ENCODE peak calls at places on chromosomes 13 and 19, in four cellular contexts. O is stimulated activated CD4-positive, alpha-beta T cell treated with anti-CD3 and anti-CD28 coated beads, Interleukin-1b, Interleukin-23, amount 100 ng/mL, for 1 hour; Z is GM18507; Y is NCI-H524. M is an unnamed sample.
A peak's percentile ranks its signal among the peaks of the same experiment; 100 is the strongest.

GRCh38 chr13:38686635-38687245 is at the start of gene FREM2:
- DNase-seq in Z (no peak), O (no peak), Y (peak; percentile 86), M (peak; percentile 86)

GRCh38 chr19:44623080-44623479 is 9.7 kb downstream of the IGSF23 start:
- DNase-seq in Y (no peak), O (no peak), Z (no peak), M (no peak)

GRCh38 chr13:103762523-103762922 is 696.3 kb upstream of the SLC10A2 start:
- DNase-seq in O (no peak), Y (no peak), Z (no peak), M (no peak)

GRCh38 chr13:102978168-102978567 is 88.0 kb downstream of the SLC10A2 start:
- DNase-seq in O (no peak), Z (no peak), Y (no peak), M (no peak)

GRCh38 chr13:111202745-111203144 is 87.6 kb downstream of the ARHGEF7 start:
- DNase-seq in O (no peak), Z (peak; percentile 47), Y (no peak), M (peak; percentile 55)

GRCh38 chr13:32080328-32080744 is 48.8 kb downstream of the FRY start:
- DNase-seq in Y (no peak), Z (no peak), O (no peak), M (no peak)

GRCh38 chr19:10566658-10567410 is 1.0 kb upstream of the KRI1 start:
- DNase-seq in O (no peak), Z (no peak), Y (no peak), M (no peak)

GRCh38 chr19:53868892-53869804 is 1.5 kb downstream of the MYADM start:
- DNase-seq in Z (no peak), Y (no peak), O (peak; percentile 80), M (no peak)

GRCh38 chr13:36131931-36132297 is 732 bp upstream of the DCLK1 start:
- DNase-seq in Z (no peak), O (no peak), Y (no peak), M (no peak)

GRCh38 chr13:72295173-72295572 is 428.2 kb upstream of the DACH1 start:
- DNase-seq in O (no peak), Y (no peak), Z (no peak), M (no peak)

GRCh38 chr13:43298799-43299198 is 275.4 kb downstream of the DNAJC15 start:
- DNase-seq in Y (peak; percentile 83), Z (no peak), O (no peak), M (peak; percentile 22)